ENCODE peak calls at places on chromosomes 12 and 14, in five cellular contexts. H is psoas muscle, P is small intestine, I is cardiac fibroblast, G is fibroblast of lung. B is an unnamed sample.

GRCh38 chr12:109600995-109601394 is 27.4 kb downstream of the MVK start:
- DNase-seq in H (no peak), P (no peak), I (no peak), G (no peak), B (no peak)

GRCh38 chr14:60515696-60516284 is 6.8 kb downstream of the SIX6 start:
- DNase-seq in H (no peak), P (no peak), I (no peak), G (no peak), B (no peak)

GRCh38 chr12:6632026-6632978 is 3.5 kb downstream of the LPAR5 start:
- DNase-seq in H (no peak), P (peak), I (no peak), G (no peak), B (peak)

GRCh38 chr12:113180333-113180732 is 4.9 kb downstream of the DDX54 start:
- DNase-seq in H (no peak), P (no peak), I (no peak), G (no peak), B (no peak)

GRCh38 chr12:109064143-109064542 is 11.8 kb downstream of the USP30 start:
- DNase-seq in H (no peak), P (no peak), I (no peak), G (no peak), B (no peak)

GRCh38 chr12:111298583-111299436 is 70.1 kb downstream of the PHETA1 start:
- DNase-seq in H (peak), P (peak), I (peak), G (peak), B (no peak)

GRCh38 chr12:69966409-69966808 is 141.4 kb downstream of the MYRFL start:
- DNase-seq in H (peak), P (no peak), I (peak), G (peak), B (peak)

GRCh38 chr12:20463920-20464524 is 95.7 kb downstream of the PDE3A start:
- DNase-seq in H (no peak), P (peak), I (peak), G (no peak), B (no peak)

GRCh38 chr14:50813544-50813863 is 17.5 kb downstream of the NIN start:
- DNase-seq in H (no peak), P (peak), I (no peak), G (no peak), B (no peak)

GRCh38 chr12:18752280-18752920 is 14.5 kb downstream of the CAPZA3 start:
- DNase-seq in H (no peak), P (no peak), I (peak), G (peak), B (no peak)

GRCh38 chr12:96094201-96094600 is 58.8 kb upstream of the LTA4H start:
- DNase-seq in H (no peak), P (no peak), I (no peak), G (peak), B (no peak)

GRCh38 chr12:32843528-32844095 is 53.0 kb downstream of the PKP2 start:
- DNase-seq in H (no peak), P (no peak), I (peak), G (peak), B (no peak)

GRCh38 chr12:66103011-66103913 is 27.3 kb downstream of the LLPH start:
- DNase-seq in H (no peak), P (no peak), I (no peak), G (no peak), B (no peak)

GRCh38 chr14:24368562-24369252 is 723 bp downstream of the NFATC4 start:
- DNase-seq in H (peak), P (no peak), I (peak), G (peak), B (peak)

GRCh38 chr14:92599786-92600185 is 86.2 kb downstream of the RIN3 start:
- DNase-seq in H (no peak), P (no peak), I (no peak), G (no peak), B (no peak)

GRCh38 chr12:12872934-12873275 is 18.5 kb upstream of the GPRC5A start:
- DNase-seq in H (no peak), P (no peak), I (no peak), G (peak), B (no peak)

GRCh38 chr14:68814376-68815287 is 21.8 kb upstream of the ZFP36L1 start:
- DNase-seq in H (no peak), P (peak), I (peak), G (peak), B (no peak)

GRCh38 chr12:607541-608001 is 55.7 kb downstream of the NINJ2 start:
- DNase-seq in H (peak), P (no peak), I (peak), G (peak), B (no peak)

GRCh38 chr12:40446385-40446784 is 221.6 kb downstream of the LRRK2 start:
- DNase-seq in H (no peak), P (no peak), I (peak), G (no peak), B (no peak)

GRCh38 chr14:85250369-85250768 is 279.6 kb upstream of the FLRT2 start:
- DNase-seq in H (no peak), P (peak), I (no peak), G (no peak), B (no peak)

GRCh38 chr12:105948331-105948730 is 190.4 kb downstream of the NUAK1 start:
- DNase-seq in H (no peak), P (no peak), I (peak), G (peak), B (no peak)

GRCh38 chr12:23628836-23629235 is 320.6 kb downstream of the SOX5 start:
- DNase-seq in H (no peak), P (no peak), I (no peak), G (no peak), B (no peak)

GRCh38 chr12:47790676-47791350 is 17.8 kb downstream of the SLC48A1 start:
- DNase-seq in H (no peak), P (no peak), I (no peak), G (no peak), B (no peak)

GRCh38 chr14:72532686-72533454 is 361.0 kb downstream of the DPF3 start:
- DNase-seq in H (no peak), P (no peak), I (no peak), G (no peak), B (no peak)

GRCh38 chr14:50357753-50358380 is 38.8 kb downstream of the CDKL1 start:
- DNase-seq in H (no peak), P (no peak), I (no peak), G (no peak), B (no peak)

GRCh38 chr14:68603682-68604360 is 189.0 kb downstream of the ZFP36L1 start:
- DNase-seq in H (peak), P (no peak), I (no peak), G (no peak), B (peak)

GRCh38 chr14:26833777-26834176 is 235.9 kb upstream of the NOVA1 start:
- DNase-seq in H (no peak), P (no peak), I (no peak), G (no peak), B (no peak)

GRCh38 chr14:29278301-29278700 is 511.7 kb downstream of the FOXG1 start:
- DNase-seq in H (no peak), P (no peak), I (peak), G (peak), B (no peak)

GRCh38 chr14:21026251-21026987 is 1.6 kb upstream of the NDRG2 start:
- DNase-seq in H (peak), P (no peak), I (no peak), G (no peak), B (no peak)

B was measured in lower leg skin.